ENCODE peak calls at places on chromosomes 16 and 17, in seven cellular contexts. One of them, this sample, is unnamed.

GRCh38 chr17:82590216-82590615 is 58.0 kb downstream of the WDR45B start:
- DNase-seq in Peyer's patch: no peak
- DNase-seq in lung: no peak
- DNase-seq in A673: no peak
- DNase-seq in AG10803: no peak
- DNase-seq in BJ: no peak
- DNase-seq in heart right ventricle: no peak
- DNase-seq in this sample: no peak

GRCh38 chr17:77392376-77393273 is 251.9 kb downstream of the SEC14L1 start:
- DNase-seq in heart right ventricle: peak
- DNase-seq in Peyer's patch: no peak
- DNase-seq in AG10803: peak
- DNase-seq in BJ: no peak
- DNase-seq in lung: no peak
- DNase-seq in A673: peak
- DNase-seq in this sample: no peak

GRCh38 chr17:45042346-45043120 is 8.9 kb downstream of the DCAKD start:
- DNase-seq in AG10803: no peak
- DNase-seq in heart right ventricle: no peak
- DNase-seq in A673: no peak
- DNase-seq in Peyer's patch: no peak
- DNase-seq in BJ: no peak
- DNase-seq in lung: no peak
- DNase-seq in this sample: no peak

GRCh38 chr17:16980061-16980460 is 8.1 kb upstream of the TNFRSF13B start:
- DNase-seq in Peyer's patch: no peak
- DNase-seq in BJ: no peak
- DNase-seq in lung: no peak
- DNase-seq in heart right ventricle: no peak
- DNase-seq in AG10803: no peak
- DNase-seq in A673: no peak
- DNase-seq in this sample: no peak

GRCh38 chr16:15041260-15042011 is 14.4 kb downstream of the NTAN1 start:
- DNase-seq in heart right ventricle: peak
- DNase-seq in Peyer's patch: no peak
- DNase-seq in lung: peak
- DNase-seq in A673: no peak
- DNase-seq in BJ: no peak
- DNase-seq in AG10803: peak
- DNase-seq in this sample: no peak

GRCh38 chr16:16037521-16037920 is 88.1 kb downstream of the ABCC1 start:
- DNase-seq in A673: no peak
- DNase-seq in lung: no peak
- DNase-seq in heart right ventricle: no peak
- DNase-seq in AG10803: no peak
- DNase-seq in BJ: no peak
- DNase-seq in Peyer's patch: no peak
- DNase-seq in this sample: no peak

GRCh38 chr16:84834403-84834772 is 14.6 kb downstream of the CRISPLD2 start:
- DNase-seq in BJ: peak
- DNase-seq in lung: no peak
- DNase-seq in AG10803: peak
- DNase-seq in Peyer's patch: no peak
- DNase-seq in heart right ventricle: no peak
- DNase-seq in A673: no peak
- DNase-seq in this sample: peak

GRCh38 chr16:10852948-10853347 is 24.1 kb upstream of the CIITA start:
- DNase-seq in lung: no peak
- DNase-seq in Peyer's patch: no peak
- DNase-seq in BJ: no peak
- DNase-seq in A673: no peak
- DNase-seq in AG10803: no peak
- DNase-seq in heart right ventricle: no peak
- DNase-seq in this sample: no peak

GRCh38 chr17:17547210-17547764 is 44.2 kb downstream of the PEMT start:
- DNase-seq in BJ: no peak
- DNase-seq in heart right ventricle: no peak
- DNase-seq in A673: no peak
- DNase-seq in lung: no peak
- DNase-seq in AG10803: no peak
- DNase-seq in Peyer's patch: no peak
- DNase-seq in this sample: no peak

GRCh38 chr17:68431661-68432071 is 25.6 kb downstream of the WIPI1 start:
- DNase-seq in A673: peak
- DNase-seq in lung: no peak
- DNase-seq in Peyer's patch: peak
- DNase-seq in heart right ventricle: no peak
- DNase-seq in BJ: no peak
- DNase-seq in AG10803: no peak
- DNase-seq in this sample: peak

GRCh38 chr17:49694847-49695697 is 12.7 kb downstream of the SLC35B1 start:
- DNase-seq in lung: peak
- DNase-seq in heart right ventricle: peak
- DNase-seq in Peyer's patch: peak
- DNase-seq in BJ: no peak
- DNase-seq in AG10803: peak
- DNase-seq in A673: peak
- DNase-seq in this sample: no peak

GRCh38 chr16:12062343-12063003 is 85.9 kb downstream of the SNX29 start:
- DNase-seq in BJ: peak
- DNase-seq in AG10803: peak
- DNase-seq in lung: peak
- DNase-seq in A673: peak
- DNase-seq in heart right ventricle: peak
- DNase-seq in Peyer's patch: no peak
- DNase-seq in this sample: no peak

GRCh38 chr17:21287703-21288449 is 3.4 kb downstream of the MAP2K3 start:
- DNase-seq in Peyer's patch: peak
- DNase-seq in A673: peak
- DNase-seq in AG10803: peak
- DNase-seq in lung: peak
- DNase-seq in heart right ventricle: peak
- DNase-seq in BJ: peak
- DNase-seq in this sample: peak

GRCh38 chr16:68368602-68368944 is 57.8 kb downstream of the PRMT7 start:
- DNase-seq in AG10803: no peak
- DNase-seq in Peyer's patch: peak
- DNase-seq in heart right ventricle: no peak
- DNase-seq in BJ: no peak
- DNase-seq in A673: no peak
- DNase-seq in lung: no peak
- DNase-seq in this sample: no peak

GRCh38 chr16:85330694-85331188 is 218.5 kb upstream of the CIBAR2 start:
- DNase-seq in A673: peak
- DNase-seq in Peyer's patch: no peak
- DNase-seq in BJ: peak
- DNase-seq in lung: no peak
- DNase-seq in AG10803: peak
- DNase-seq in heart right ventricle: no peak
- DNase-seq in this sample: peak

GRCh38 chr16:4653981-4654380 is 29.4 kb downstream of the MGRN1 start:
- DNase-seq in Peyer's patch: no peak
- DNase-seq in AG10803: no peak
- DNase-seq in heart right ventricle: no peak
- DNase-seq in lung: peak
- DNase-seq in A673: no peak
- DNase-seq in BJ: no peak
- DNase-seq in this sample: no peak

GRCh38 chr17:15213381-15214087 is 51.6 kb downstream of the PMP22 start:
- DNase-seq in BJ: no peak
- DNase-seq in A673: peak
- DNase-seq in lung: no peak
- DNase-seq in AG10803: peak
- DNase-seq in heart right ventricle: no peak
- DNase-seq in Peyer's patch: no peak
- DNase-seq in this sample: no peak

GRCh38 chr17:13306310-13306962 is 288.6 kb upstream of the ELAC2 start:
- DNase-seq in lung: no peak
- DNase-seq in BJ: peak
- DNase-seq in AG10803: peak
- DNase-seq in A673: peak
- DNase-seq in heart right ventricle: peak
- DNase-seq in Peyer's patch: no peak
- DNase-seq in this sample: peak

GRCh38 chr17:40646791-40647548 is 648 bp downstream of the SMARCE1 start:
- DNase-seq in A673: no peak
- DNase-seq in lung: peak
- DNase-seq in heart right ventricle: no peak
- DNase-seq in Peyer's patch: peak
- DNase-seq in BJ: no peak
- DNase-seq in AG10803: peak
- DNase-seq in this sample: peak

GRCh38 chr17:62704381-62704971 is 77.0 kb downstream of the MRC2 start:
- DNase-seq in lung: peak
- DNase-seq in BJ: no peak
- DNase-seq in heart right ventricle: no peak
- DNase-seq in AG10803: peak
- DNase-seq in Peyer's patch: no peak
- DNase-seq in A673: peak
- DNase-seq in this sample: no peak

GRCh38 chr16:68790130-68790761 is 53.1 kb upstream of the TANGO6 start:
- DNase-seq in Peyer's patch: no peak
- DNase-seq in BJ: peak
- DNase-seq in A673: no peak
- DNase-seq in heart right ventricle: no peak
- DNase-seq in lung: peak
- DNase-seq in AG10803: peak
- DNase-seq in this sample: peak

DNA sequence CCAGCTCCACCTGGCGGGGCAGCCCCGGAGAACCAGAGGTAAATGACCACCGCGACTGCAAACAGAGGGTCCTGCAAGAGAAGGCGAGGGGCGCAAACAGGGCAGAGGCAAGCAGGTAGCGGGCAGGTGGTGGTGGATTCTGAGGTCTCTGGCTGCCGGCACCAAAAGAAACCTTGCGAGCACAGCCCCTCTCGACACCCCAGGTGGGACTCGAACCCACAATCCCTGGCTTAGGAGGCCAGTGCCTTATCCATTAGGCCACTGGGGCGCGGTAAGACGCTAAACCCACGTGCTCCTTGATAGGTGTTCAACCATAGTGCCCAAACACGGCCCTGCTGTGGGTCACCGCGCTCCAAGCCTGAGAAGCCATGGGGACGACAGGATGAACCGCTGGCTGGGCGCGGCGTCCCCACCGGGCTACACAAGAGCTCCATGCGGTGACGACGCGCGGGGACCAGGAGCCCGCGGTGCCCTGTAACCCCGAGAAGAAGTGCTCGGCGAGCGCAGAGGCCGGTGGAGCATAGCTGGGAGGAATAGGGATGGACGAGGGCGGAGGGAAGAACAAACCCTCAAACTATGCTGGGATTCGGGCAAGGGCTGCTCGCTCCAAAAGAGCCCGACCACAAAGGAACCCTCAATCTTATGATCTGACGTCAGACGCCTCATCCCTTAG is 12.4 kb downstream of the ATP5PD start:
- DNase-seq in Peyer's patch: peak
- DNase-seq in heart right ventricle: peak
- DNase-seq in A673: peak
- DNase-seq in lung: peak
- DNase-seq in AG10803: peak
- DNase-seq in BJ: no peak
- DNase-seq in this sample: no peak
- TF ChIP-seq CTCF in Peyer's patch: no peak
- TF ChIP-seq CTCF in heart right ventricle: peak
- TF ChIP-seq CTCF in A673: peak
- TF ChIP-seq CTCF in lung: no peak
- TF ChIP-seq CTCF in AG10803: peak
- TF ChIP-seq CTCF in BJ: peak
- TF ChIP-seq CTCF in this sample: peak

GRCh38 chr17:70484050-70484449 is 314.7 kb downstream of the KCNJ2 start:
- DNase-seq in lung: no peak
- DNase-seq in AG10803: no peak
- DNase-seq in BJ: no peak
- DNase-seq in heart right ventricle: no peak
- DNase-seq in Peyer's patch: no peak
- DNase-seq in A673: no peak
- DNase-seq in this sample: no peak
- H3K4me3 ChIP-seq in lung: no peak
- H3K4me3 ChIP-seq in AG10803: no peak
- H3K4me3 ChIP-seq in BJ: no peak
- H3K4me3 ChIP-seq in heart right ventricle: no peak
- H3K4me3 ChIP-seq in Peyer's patch: no peak
- H3K4me3 ChIP-seq in A673: no peak
- H3K4me3 ChIP-seq in this sample: no peak

DNA sequence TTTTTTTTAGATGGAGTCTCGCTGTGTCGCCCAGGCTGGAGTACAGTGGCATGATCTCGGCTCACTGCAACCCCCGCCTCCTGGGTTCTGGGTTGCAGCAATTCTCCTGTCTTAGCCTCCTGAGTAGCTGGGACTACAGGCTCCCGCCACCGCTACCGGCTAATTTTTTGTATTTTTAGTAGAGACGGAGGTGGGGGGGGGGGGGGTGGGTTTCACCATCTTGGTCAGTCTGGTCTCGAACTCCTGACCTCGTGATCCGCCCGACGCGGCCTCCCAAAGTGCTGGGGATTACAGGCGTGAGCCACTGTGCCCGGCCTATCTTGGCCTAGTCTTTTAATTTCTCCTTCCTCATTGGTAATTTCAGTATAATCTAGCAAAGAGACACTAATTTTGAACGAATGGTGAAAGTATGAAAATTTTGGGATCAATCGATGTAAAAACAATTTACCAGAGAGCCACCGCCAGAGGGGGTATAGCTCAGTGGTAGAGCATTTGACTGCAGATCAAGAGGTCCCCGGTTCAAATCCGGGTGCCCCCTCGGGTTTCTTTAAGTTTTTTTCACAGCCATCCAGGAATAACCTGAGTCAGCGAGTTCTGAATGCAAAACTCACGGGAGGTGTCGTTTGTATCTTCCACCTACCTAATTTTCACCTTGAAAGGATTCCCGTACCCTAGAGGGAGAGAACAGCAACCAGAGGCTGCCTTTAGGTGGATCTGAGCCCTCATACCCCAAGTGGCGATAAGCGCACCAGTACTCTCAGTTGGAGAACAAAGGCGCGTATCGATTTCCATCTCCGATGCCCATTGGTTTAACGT is 2.5 kb upstream of the LASP1 start:
- DNase-seq in A673: peak
- DNase-seq in Peyer's patch: peak
- DNase-seq in AG10803: peak
- DNase-seq in lung: peak
- DNase-seq in BJ: no peak
- DNase-seq in heart right ventricle: peak
- DNase-seq in this sample: no peak
- TF ChIP-seq CTCF in A673: peak
- TF ChIP-seq CTCF in Peyer's patch: peak
- TF ChIP-seq CTCF in AG10803: peak
- TF ChIP-seq CTCF in lung: no peak
- TF ChIP-seq CTCF in BJ: no peak
- TF ChIP-seq CTCF in heart right ventricle: peak
- TF ChIP-seq CTCF in this sample: peak

DNA sequence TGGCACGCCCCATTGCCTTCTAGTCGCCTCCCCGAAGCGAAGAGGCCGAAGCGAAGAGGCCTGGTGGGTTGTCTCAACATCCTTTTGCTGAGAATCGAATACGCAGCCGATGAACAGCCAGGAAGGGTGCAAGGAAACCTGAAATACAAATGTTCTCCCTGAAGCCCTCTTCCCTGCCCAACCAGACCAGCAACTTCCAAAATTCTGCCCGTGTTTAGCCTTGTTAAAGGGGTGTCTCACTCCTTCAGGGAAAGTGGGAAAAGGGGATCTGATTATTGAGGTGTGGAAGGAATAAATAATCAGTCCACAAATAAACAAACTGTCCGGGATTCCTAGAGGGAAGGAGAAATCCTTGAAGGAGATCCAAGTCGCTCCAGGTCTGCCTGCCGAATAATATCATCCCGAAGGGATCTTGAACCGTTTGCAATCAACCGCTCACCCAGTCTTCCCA is 1.4 kb upstream of the FOXC2 start:
- DNase-seq in lung: no peak
- DNase-seq in heart right ventricle: no peak
- DNase-seq in BJ: no peak
- DNase-seq in AG10803: no peak
- DNase-seq in A673: no peak
- DNase-seq in Peyer's patch: no peak
- DNase-seq in this sample: no peak
- H3K4me3 ChIP-seq in lung: no peak
- H3K4me3 ChIP-seq in heart right ventricle: peak
- H3K4me3 ChIP-seq in BJ: no peak
- H3K4me3 ChIP-seq in AG10803: no peak
- H3K4me3 ChIP-seq in A673: no peak
- H3K4me3 ChIP-seq in Peyer's patch: no peak
- H3K4me3 ChIP-seq in this sample: peak

This sample was measured in astrocyte of the cerebellum.